ENCODE peak calls at places on chromosomes 11 and 22, in five cellular contexts. A, U, H, G and Q are unnamed samples. For H3K4me1, the result is how much of the 10 kb centered on the place peaks cover.

GRCh38 chr11:69943066-69943465 is 123.8 kb upstream of the FGF3 start:
- DNase-seq in A (no peak), U (peak), H (no peak), G (no peak), Q (peak)

GRCh38 chr11:73759520-73760065 is 1.3 kb downstream of the RAB6A start:
- DNase-seq in A (no peak), U (no peak), H (no peak), G (no peak), Q (no peak)

GRCh38 chr11:8307601-8308000 is 43.9 kb upstream of the LMO1 start:
- DNase-seq in A (no peak), U (no peak), H (no peak), G (no peak), Q (no peak)

GRCh38 chr11:67276821-67277230 is 10.6 kb downstream of the GRK2 start:
- DNase-seq in A (no peak), U (peak), H (no peak), G (peak), Q (peak)

GRCh38 chr11:131748146-131749050 is 378.0 kb downstream of the NTM start:
- DNase-seq in A (no peak), U (peak), H (peak), G (peak), Q (peak)

GRCh38 chr11:6635082-6635932 is 16.1 kb upstream of the TPP1 start:
- DNase-seq in A (peak), U (peak), H (peak), G (no peak), Q (no peak)

GRCh38 chr11:92048415-92048814 is 176.2 kb upstream of the FAT3 start:
- DNase-seq in A (no peak), U (no peak), H (no peak), G (no peak), Q (peak)

GRCh38 chr11:59172345-59173079 is 580 bp downstream of the DTX4 start:
- DNase-seq in A (peak), U (no peak), H (no peak), G (peak), Q (no peak)

GRCh38 chr11:117180020-117180419 is 1.5 kb downstream of the SIDT2 start:
- DNase-seq in A (no peak), U (no peak), H (peak), G (no peak), Q (no peak)

GRCh38 chr11:791658-792534 is 2.0 kb upstream of the CEND1 start:
- DNase-seq in A (no peak), U (peak), H (no peak), G (no peak), Q (no peak)

GRCh38 chr11:19087658-19088057 is 27.1 kb upstream of the MRGPRX2 start:
- DNase-seq in A (no peak), U (no peak), H (no peak), G (no peak), Q (no peak)

GRCh38 chr22:42938976-42939375 is 76.0 kb downstream of the PACSIN2 start:
- DNase-seq in A (no peak), U (no peak), H (no peak), G (no peak), Q (no peak)

GRCh38 chr11:130582994-130583393 is 134.5 kb downstream of the ADAMTS15 start:
- DNase-seq in A (no peak), U (no peak), H (no peak), G (no peak), Q (no peak)

GRCh38 chr11:60925685-60926267 is 1.5 kb downstream of the TMEM132A start:
- DNase-seq in A (no peak), U (no peak), H (no peak), G (no peak), Q (no peak)

GRCh38 chr11:2257023-2257700 is 13.2 kb downstream of the ASCL2 start:
- DNase-seq in A (no peak), U (peak), H (peak), G (no peak), Q (no peak)

GRCh38 chr22:46002757-46003270 is 25.9 kb upstream of the WNT7B start:
- DNase-seq in A (no peak), U (peak), H (peak), G (no peak), Q (no peak)

GRCh38 chr22:43477151-43477725 is 65.4 kb downstream of the MPPED1 start:
- DNase-seq in A (no peak), U (no peak), H (no peak), G (no peak), Q (no peak)

GRCh38 chr11:76830639-76831312 is 29.9 kb upstream of the ACER3 start:
- DNase-seq in A (no peak), U (no peak), H (no peak), G (no peak), Q (peak)

GRCh38 chr11:64359712-64360402 is 895 bp downstream of the RPS6KA4 start:
- DNase-seq in A (no peak), U (no peak), H (no peak), G (no peak), Q (no peak)

GRCh38 chr22:47124451-47124881 is 362.0 kb downstream of the TBC1D22A start:
- DNase-seq in A (no peak), U (no peak), H (no peak), G (no peak), Q (no peak)

GRCh38 chr22:46736705-46737104 is 1.3 kb downstream of the CERK start:
- DNase-seq in A (no peak), U (no peak), H (no peak), G (no peak), Q (no peak)

GRCh38 chr11:69948256-69949141 is 129.3 kb upstream of the FGF3 start:
- DNase-seq in A (no peak), U (peak), H (no peak), G (peak), Q (peak)

GRCh38 chr22:19745155-19746133 is 15.1 kb upstream of the TBX1 start:
- DNase-seq in A (no peak), U (peak), H (no peak), G (no peak), Q (peak)

GRCh38 chr22:40224702-40225101 is 47.0 kb downstream of the TNRC6B start:
- DNase-seq in A (no peak), U (no peak), H (no peak), G (no peak), Q (no peak)

GRCh38 chr11:130549393-130549999 is 101.1 kb downstream of the ADAMTS15 start:
- DNase-seq in A (no peak), U (no peak), H (no peak), G (no peak), Q (no peak)

GRCh38 chr11:68868221-68868620 is 26.5 kb upstream of the CPT1A start:
- DNase-seq in A (no peak), U (no peak), H (no peak), G (no peak), Q (no peak)
- H3K4me1 ChIP-seq in A (under half), U (under half), H (under half), G (under half), Q (under half)

DNA sequence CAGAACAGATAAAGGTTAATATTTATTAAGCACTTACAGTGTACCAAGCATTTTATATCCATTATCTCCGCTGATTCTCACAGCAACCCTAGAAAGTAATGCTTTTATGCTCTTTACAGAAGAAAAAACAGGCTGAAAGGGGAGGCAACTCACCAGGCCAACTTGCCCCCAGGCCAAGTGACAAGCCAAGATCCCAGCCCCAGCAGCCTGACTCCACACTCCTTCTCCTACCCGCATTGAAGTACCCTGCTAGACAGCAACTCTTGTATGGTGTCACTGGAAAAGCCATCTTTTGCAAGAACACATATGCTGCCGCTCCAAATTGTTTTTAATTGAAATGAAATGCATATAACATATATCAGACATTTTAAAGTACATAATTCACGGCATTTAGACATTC is 25.6 kb downstream of the SMCO4 start:
- DNase-seq in A (no peak), U (no peak), H (no peak), G (no peak), Q (peak)
- H3K4me1 ChIP-seq in A (under half), U (under half), H (under half), G (under half), Q (half or more)

GRCh38 chr22:35739076-35739475 is 21.4 kb downstream of the APOL5 start:
- DNase-seq in A (no peak), U (no peak), H (peak), G (no peak), Q (no peak)
- H3K4me1 ChIP-seq in A (under half), U (under half), H (under half), G (under half), Q (under half)

GRCh38 chr22:38398609-38399401 is 56.2 kb downstream of the KCNJ4 start:
- DNase-seq in A (peak), U (peak), H (peak), G (peak), Q (peak)
- H3K4me1 ChIP-seq in A (under half), U (under half), H (under half), G (under half), Q (under half)

GRCh38 chr11:62547691-62548281 is 1.2 kb upstream of the AHNAK start:
- DNase-seq in A (no peak), U (peak), H (no peak), G (peak), Q (no peak)
- H3K4me1 ChIP-seq in A (under half), U (half or more), H (half or more), G (under half), Q (under half)

GRCh38 chr11:27396259-27396839 is 33.3 kb upstream of the CCDC34 start:
- DNase-seq in A (no peak), U (no peak), H (no peak), G (no peak), Q (no peak)
- H3K4me1 ChIP-seq in A (under half), U (under half), H (under half), G (half or more), Q (under half)

GRCh38 chr11:116042125-116042524 is 537.9 kb upstream of the CADM1 start:
- DNase-seq in A (no peak), U (no peak), H (no peak), G (no peak), Q (no peak)

GRCh38 chr11:116035972-116036371 is 531.8 kb upstream of the CADM1 start:
- DNase-seq in A (no peak), U (no peak), H (no peak), G (no peak), Q (peak)

GRCh38 chr11:116033931-116034553 is 529.8 kb upstream of the CADM1 start:
- DNase-seq in A (no peak), U (no peak), H (no peak), G (no peak), Q (no peak)

DNA sequence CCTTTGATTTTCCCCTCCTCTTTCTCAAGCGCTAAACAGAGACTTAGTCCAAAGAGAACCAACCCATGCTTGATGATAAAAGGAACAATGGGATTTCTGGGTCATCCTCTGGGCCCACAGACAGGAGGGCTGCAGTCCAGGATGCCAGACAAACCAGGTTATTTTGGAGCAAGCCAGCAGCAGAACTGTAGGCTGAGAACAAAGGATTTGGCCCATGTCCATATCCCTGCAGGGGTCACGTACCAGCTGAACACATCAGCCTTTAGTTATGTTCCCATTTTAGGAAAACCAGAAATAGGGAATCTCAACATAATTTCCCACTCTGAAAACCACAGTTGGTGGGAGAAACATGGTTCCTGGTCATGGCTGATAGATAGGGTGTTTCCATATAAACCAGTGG is 533.6 kb upstream of the CADM1 start:
- DNase-seq in A (no peak), U (no peak), H (no peak), G (no peak), Q (peak)
- H3K4me1 ChIP-seq in A (under half), U (under half), H (under half), G (under half), Q (under half)

GRCh38 chr11:102447941-102448868 is 4.4 kb downstream of the TMEM123 start:
- DNase-seq in A (no peak), U (no peak), H (no peak), G (no peak), Q (no peak)
- H3K4me1 ChIP-seq in A (under half), U (under half), H (under half), G (under half), Q (under half)

GRCh38 chr11:34425360-34425759 is 13.4 kb upstream of the CAT start:
- DNase-seq in A (no peak), U (no peak), H (no peak), G (no peak), Q (no peak)
- H3K4me1 ChIP-seq in A (under half), U (under half), H (under half), G (under half), Q (under half)

GRCh38 chr22:37302617-37303555 is 20.6 kb downstream of the CYTH4 start:
- DNase-seq in A (no peak), U (no peak), H (no peak), G (peak), Q (no peak)

GRCh38 chr22:37305873-37306272 is 23.6 kb downstream of the CYTH4 start:
- DNase-seq in A (no peak), U (no peak), H (no peak), G (no peak), Q (no peak)

GRCh38 chr22:37303821-37304274 is 21.5 kb downstream of the CYTH4 start:
- DNase-seq in A (no peak), U (no peak), H (peak), G (no peak), Q (peak)

GRCh38 chr22:37306494-37306829 is 24.2 kb downstream of the CYTH4 start:
- DNase-seq in A (no peak), U (no peak), H (no peak), G (no peak), Q (no peak)

DNA sequence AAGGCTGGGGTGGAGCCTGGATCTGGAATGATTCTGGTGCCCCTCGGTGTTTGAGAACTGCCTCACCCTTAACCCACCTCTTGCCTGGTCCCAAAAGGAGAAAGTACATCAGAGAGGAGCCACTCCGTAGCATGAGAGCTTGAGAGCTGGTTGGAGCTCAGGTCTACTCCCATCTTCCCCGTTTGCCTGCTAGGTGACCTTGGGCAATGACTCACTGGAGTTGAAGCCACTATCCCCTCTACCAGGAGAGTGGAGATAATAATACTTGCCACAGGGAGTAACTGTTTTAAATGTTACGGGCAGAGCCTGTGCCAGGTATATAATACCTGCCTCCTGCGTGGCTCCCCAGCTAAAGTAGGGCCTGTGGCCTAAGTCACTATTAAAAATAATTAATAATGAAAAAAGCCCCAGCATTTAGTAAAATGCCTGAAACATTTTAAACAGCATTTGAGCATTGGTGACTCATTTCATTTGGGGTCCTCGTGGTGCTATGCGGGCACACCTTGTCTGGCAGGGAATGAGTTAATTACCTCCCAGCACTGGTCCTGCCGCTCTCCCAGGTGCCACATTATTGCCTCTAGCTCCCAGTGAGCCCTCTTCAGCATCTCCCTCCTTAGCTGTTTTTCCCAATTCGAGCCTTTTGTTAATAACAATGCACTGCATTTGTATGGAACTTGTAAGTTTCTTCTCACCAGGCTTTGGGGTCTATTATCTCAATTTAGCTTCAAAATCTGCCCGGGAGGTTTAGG is 22.5 kb downstream of the CYTH4 start:
- DNase-seq in A (no peak), U (no peak), H (peak), G (peak), Q (no peak)
- H3K4me1 ChIP-seq in A (under half), U (under half), H (half or more), G (under half), Q (under half)